ENCODE peak calls at places on chromosome 2, in five cellular contexts. One of them, this sample, is unnamed.
A peak's percentile ranks its signal among the peaks of the same experiment; 100 is the strongest.

GRCh38 chr2:188032306-188032705 is 259.4 kb upstream of the GULP1 start:
- DNase-seq in coronary artery: no peak
- DNase-seq in NCI-H1105: no peak
- DNase-seq in NCI-H1092: no peak
- DNase-seq in NT2/D1: peak; percentile 76
- DNase-seq in this sample: no peak

GRCh38 chr2:235107640-235107951 is 155.8 kb downstream of the SH3BP4 start:
- DNase-seq in coronary artery: no peak
- DNase-seq in NCI-H1092: no peak
- DNase-seq in NT2/D1: no peak
- DNase-seq in NCI-H1105: no peak
- DNase-seq in this sample: no peak

GRCh38 chr2:217252181-217252580 is 392.3 kb upstream of the TNP1 start:
- DNase-seq in coronary artery: no peak
- DNase-seq in NCI-H1105: no peak
- DNase-seq in NT2/D1: no peak
- DNase-seq in NCI-H1092: no peak
- DNase-seq in this sample: no peak

GRCh38 chr2:15560404-15560987 is 638 bp downstream of the NBAS start:
- DNase-seq in NCI-H1092: peak; percentile 0
- DNase-seq in coronary artery: no peak
- DNase-seq in NT2/D1: no peak
- DNase-seq in NCI-H1105: peak; percentile 36
- DNase-seq in this sample: no peak

GRCh38 chr2:128635361-128635900 is 316.8 kb upstream of the HS6ST1 start:
- DNase-seq in NT2/D1: no peak
- DNase-seq in NCI-H1092: no peak
- DNase-seq in NCI-H1105: no peak
- DNase-seq in coronary artery: no peak
- DNase-seq in this sample: peak; percentile 53

GRCh38 chr2:7007846-7008741 is 90.9 kb downstream of the RNF144A start:
- DNase-seq in NCI-H1105: no peak
- DNase-seq in NT2/D1: no peak
- DNase-seq in NCI-H1092: no peak
- DNase-seq in coronary artery: peak; percentile 84
- DNase-seq in this sample: peak; percentile 77

GRCh38 chr2:44740678-44741077 is 200.8 kb upstream of the SIX3 start:
- DNase-seq in NCI-H1092: no peak
- DNase-seq in NT2/D1: no peak
- DNase-seq in coronary artery: no peak
- DNase-seq in NCI-H1105: no peak
- DNase-seq in this sample: no peak

GRCh38 chr2:2026851-2027250 is 282.5 kb upstream of the PXDN start:
- DNase-seq in coronary artery: no peak
- DNase-seq in NCI-H1105: no peak
- DNase-seq in NT2/D1: no peak
- DNase-seq in NCI-H1092: no peak
- DNase-seq in this sample: no peak

GRCh38 chr2:58671675-58672074 is 430.6 kb upstream of the FANCL start:
- DNase-seq in NCI-H1105: no peak
- DNase-seq in NCI-H1092: no peak
- DNase-seq in coronary artery: no peak
- DNase-seq in NT2/D1: no peak
- DNase-seq in this sample: no peak

GRCh38 chr2:126831234-126832005 is 67.3 kb upstream of the TEX51 start:
- DNase-seq in NCI-H1105: no peak
- DNase-seq in NCI-H1092: no peak
- DNase-seq in coronary artery: no peak
- DNase-seq in NT2/D1: peak; percentile 36
- DNase-seq in this sample: no peak

GRCh38 chr2:188306271-188306670 is 14.6 kb downstream of the GULP1 start:
- DNase-seq in NCI-H1092: no peak
- DNase-seq in coronary artery: no peak
- DNase-seq in NCI-H1105: no peak
- DNase-seq in NT2/D1: no peak
- DNase-seq in this sample: no peak

GRCh38 chr2:157427003-157427921 is 16.6 kb downstream of the CYTIP start:
- DNase-seq in NT2/D1: no peak
- DNase-seq in coronary artery: no peak
- DNase-seq in NCI-H1105: no peak
- DNase-seq in NCI-H1092: no peak
- DNase-seq in this sample: no peak

GRCh38 chr2:240576036-240576435 is 7.8 kb downstream of the RNPEPL1 start:
- DNase-seq in coronary artery: no peak
- DNase-seq in NCI-H1092: no peak
- DNase-seq in NCI-H1105: no peak
- DNase-seq in NT2/D1: no peak
- DNase-seq in this sample: no peak

GRCh38 chr2:21633531-21634310 is 510.0 kb downstream of the TDRD15 start:
- DNase-seq in coronary artery: no peak
- DNase-seq in NCI-H1092: no peak
- DNase-seq in NCI-H1105: peak; percentile 69
- DNase-seq in NT2/D1: no peak
- DNase-seq in this sample: no peak